ENCODE peak calls at places on chromosome X, in seven cellular contexts. P is colonic mucosa, T is esophagus squamous epithelium, Q is tibial artery, D is right lobe of liver, O is GM12865, W is left ventricle myocardium inferior. L is an unnamed sample.

GRCh38 chrX:132958086-132958703 is at the start of gene HS6ST2:
- DNase-seq in P (peak), T (no peak), Q (no peak), D (no peak), O (no peak), W (no peak), L (no peak)

GRCh38 chrX:154430916-154431315 is 2.4 kb downstream of the ATP6AP1 start:
- DNase-seq in P (no peak), T (no peak), Q (no peak), D (no peak), O (no peak), W (no peak), L (no peak)

GRCh38 chrX:119512145-119512800 is 44.0 kb downstream of the SLC25A5 start:
- DNase-seq in P (peak), T (no peak), Q (peak), D (peak), O (peak), W (peak), L (peak)

GRCh38 chrX:18390941-18391538 is 34.4 kb upstream of the CDKL5 start:
- DNase-seq in P (peak), T (peak), Q (peak), D (peak), O (peak), W (peak), L (no peak)

GRCh38 chrX:31508338-31508737 is 436.5 kb upstream of the FTHL17 start:
- DNase-seq in P (no peak), T (no peak), Q (no peak), D (no peak), O (no peak), W (no peak), L (no peak)

GRCh38 chrX:12580548-12580947 is 210.7 kb upstream of the PRPS2 start:
- DNase-seq in P (no peak), T (no peak), Q (no peak), D (no peak), O (no peak), W (no peak), L (no peak)

GRCh38 chrX:104854790-104855340 is 288.9 kb downstream of the IL1RAPL2 start:
- DNase-seq in P (no peak), T (no peak), Q (no peak), D (no peak), O (no peak), W (no peak), L (no peak)

GRCh38 chrX:111133389-111133788 is 37.4 kb downstream of the PAK3 start:
- DNase-seq in P (no peak), T (no peak), Q (no peak), D (no peak), O (no peak), W (no peak), L (no peak)

GRCh38 chrX:150542846-150543229 is 25.6 kb upstream of the MTM1 start:
- DNase-seq in P (no peak), T (no peak), Q (no peak), D (no peak), O (no peak), W (no peak), L (no peak)

GRCh38 chrX:132718411-132718810 is 229.6 kb upstream of the MBNL3 start:
- DNase-seq in P (no peak), T (no peak), Q (no peak), D (no peak), O (no peak), W (no peak), L (no peak)

GRCh38 chrX:729583-730409 is 99.2 kb downstream of the SHOX start:
- DNase-seq in P (no peak), T (no peak), Q (no peak), D (no peak), O (no peak), W (no peak), L (no peak)

GRCh38 chrX:115018944-115019343 is 1.5 kb upstream of the IL13RA2 start:
- DNase-seq in P (no peak), T (no peak), Q (no peak), D (no peak), O (no peak), W (no peak), L (peak)

GRCh38 chrX:29652484-29652883 is 562.9 kb upstream of the MAGEB2 start:
- DNase-seq in P (no peak), T (no peak), Q (no peak), D (no peak), O (no peak), W (no peak), L (no peak)

GRCh38 chrX:136531951-136532350 is at the start of gene VGLL1:
- DNase-seq in P (no peak), T (no peak), Q (no peak), D (no peak), O (no peak), W (no peak), L (no peak)

GRCh38 chrX:108091878-108092291 is 307 bp downstream of the ATG4A start:
- DNase-seq in P (no peak), T (no peak), Q (no peak), D (no peak), O (no peak), W (no peak), L (no peak)

GRCh38 chrX:103376118-103376978 is at the start of gene BEX3:
- DNase-seq in P (peak), T (no peak), Q (peak), D (peak), O (peak), W (peak), L (no peak)

GRCh38 chrX:53511302-53511701 is 77.1 kb upstream of the HSD17B10 start:
- DNase-seq in P (no peak), T (no peak), Q (no peak), D (no peak), O (no peak), W (no peak), L (no peak)

GRCh38 chrX:131746491-131746968 is 202.7 kb downstream of the OR13H1 start:
- DNase-seq in P (peak), T (peak), Q (no peak), D (no peak), O (peak), W (no peak), L (no peak)

GRCh38 chrX:109537324-109537665 is 651 bp downstream of the NXT2 start:
- DNase-seq in P (peak), T (no peak), Q (no peak), D (peak), O (no peak), W (no peak), L (peak)

GRCh38 chrX:31349515-31349914 is 277.7 kb upstream of the FTHL17 start:
- DNase-seq in P (no peak), T (no peak), Q (no peak), D (no peak), O (no peak), W (no peak), L (no peak)

GRCh38 chrX:68650491-68650890 is 3.0 kb downstream of the STARD8 start:
- DNase-seq in P (no peak), T (no peak), Q (no peak), D (no peak), O (no peak), W (no peak), L (no peak)

GRCh38 chrX:95351089-95351488 is 1333.6 kb upstream of the DIAPH2 start:
- DNase-seq in P (no peak), T (no peak), Q (no peak), D (no peak), O (no peak), W (no peak), L (no peak)

GRCh38 chrX:55487143-55487542 is 2.5 kb downstream of the USP51 start:
- DNase-seq in P (no peak), T (no peak), Q (no peak), D (no peak), O (no peak), W (no peak), L (no peak)

GRCh38 chrX:150700107-150700506 is 6.9 kb downstream of the MTMR1 start:
- DNase-seq in P (no peak), T (no peak), Q (no peak), D (no peak), O (no peak), W (no peak), L (no peak)

GRCh38 chrX:6708041-6708440 is 173.1 kb upstream of the VCX3A start:
- DNase-seq in P (no peak), T (no peak), Q (no peak), D (no peak), O (no peak), W (no peak), L (no peak)

GRCh38 chrX:15359701-15360100 is 24.4 kb upstream of the PIGA start:
- DNase-seq in P (no peak), T (no peak), Q (no peak), D (no peak), O (no peak), W (no peak), L (no peak)

GRCh38 chrX:20060961-20061868 is 55.5 kb downstream of the MAP7D2 start:
- DNase-seq in P (no peak), T (no peak), Q (no peak), D (no peak), O (peak), W (no peak), L (no peak)

GRCh38 chrX:20973038-20973437 is 401.2 kb upstream of the CNKSR2 start:
- DNase-seq in P (no peak), T (no peak), Q (no peak), D (no peak), O (no peak), W (no peak), L (no peak)

GRCh38 chrX:70439016-70439415 is 5.6 kb upstream of the DLG3 start:
- DNase-seq in P (no peak), T (no peak), Q (no peak), D (no peak), O (peak), W (no peak), L (no peak)

GRCh38 chrX:51860679-51861078 is 32.7 kb upstream of the MAGED1 start:
- DNase-seq in P (peak), T (no peak), Q (no peak), D (no peak), O (peak), W (no peak), L (no peak)

GRCh38 chrX:113828470-113828869 is 755.4 kb upstream of the HTR2C start:
- DNase-seq in P (no peak), T (no peak), Q (no peak), D (no peak), O (peak), W (no peak), L (no peak)

GRCh38 chrX:130055103-130055502 is 55.2 kb downstream of the ELF4 start:
- DNase-seq in P (no peak), T (no peak), Q (peak), D (no peak), O (no peak), W (no peak), L (no peak)

GRCh38 chrX:148535639-148536038 is 35.2 kb downstream of the AFF2 start:
- DNase-seq in P (no peak), T (no peak), Q (no peak), D (no peak), O (no peak), W (no peak), L (no peak)

GRCh38 chrX:1261285-1261684 is 7.3 kb upstream of the CSF2RA start:
- DNase-seq in P (no peak), T (no peak), Q (no peak), D (no peak), O (no peak), W (no peak), L (no peak)

GRCh38 chrX:64894454-64895038 is 81.7 kb downstream of the ZC4H2 start:
- DNase-seq in P (peak), T (no peak), Q (no peak), D (peak), O (peak), W (no peak), L (no peak)

GRCh38 chrX:46279925-46280313 is 265.3 kb downstream of the ZNF674 start:
- DNase-seq in P (no peak), T (no peak), Q (no peak), D (no peak), O (no peak), W (no peak), L (no peak)

GRCh38 chrX:8897259-8897658 is 96.1 kb upstream of the FAM9A start:
- DNase-seq in P (no peak), T (no peak), Q (no peak), D (no peak), O (no peak), W (no peak), L (no peak)

GRCh38 chrX:71668248-71668595 is 876 bp downstream of the LOC101059915 start:
- DNase-seq in P (no peak), T (no peak), Q (no peak), D (no peak), O (no peak), W (no peak), L (no peak)

GRCh38 chrX:3286196-3286920 is 60.1 kb downstream of the MXRA5 start:
- DNase-seq in P (no peak), T (no peak), Q (no peak), D (no peak), O (no peak), W (no peak), L (peak)

GRCh38 chrX:153443476-153444332 is 2.2 kb downstream of the TREX2 start:
- DNase-seq in P (no peak), T (no peak), Q (no peak), D (no peak), O (no peak), W (no peak), L (no peak)

DNA sequence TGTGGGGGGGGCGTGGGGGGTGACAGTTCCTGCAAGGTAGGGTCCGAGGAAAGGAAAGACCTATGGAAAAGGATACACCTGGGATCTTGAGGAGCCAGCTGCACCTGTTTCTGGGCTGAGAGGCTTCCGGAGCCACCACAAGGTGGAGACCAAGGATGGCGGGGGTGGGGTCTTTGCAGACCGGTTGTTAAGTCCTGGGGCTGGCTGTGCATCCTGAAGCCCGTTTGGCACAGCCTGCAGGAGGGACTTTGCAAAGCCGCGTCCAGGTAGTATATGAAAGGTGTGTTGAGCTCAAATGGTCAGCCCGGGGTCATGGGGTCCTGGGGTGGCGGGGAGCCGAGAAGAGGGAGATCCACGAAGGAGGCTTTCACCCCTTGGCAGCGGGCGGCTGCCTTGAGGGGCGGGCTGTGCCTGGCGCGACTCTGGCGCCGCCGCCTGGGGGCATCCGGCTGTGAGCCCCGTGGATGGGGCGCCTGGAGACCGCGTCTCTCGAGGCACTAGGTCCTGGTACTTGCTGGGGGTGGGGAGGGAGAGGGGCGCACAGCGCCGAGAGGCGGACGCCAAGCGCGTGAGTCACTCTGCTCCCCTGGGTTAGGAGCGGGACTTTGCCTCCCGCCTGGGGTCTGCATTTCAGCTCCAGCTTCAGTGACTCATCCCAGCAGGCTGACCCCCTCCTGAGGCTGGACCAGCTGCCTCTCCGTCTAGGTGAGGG is 58.2 kb upstream of the DYNLT3 start:
- DNase-seq in P (no peak), T (no peak), Q (no peak), D (no peak), O (no peak), W (no peak), L (peak)
- H3K4me3 ChIP-seq in P (no peak), T (no peak), Q (no peak), D (peak), O (no peak), W (peak), L (peak)

GRCh38 chrX:101460669-101461068 is 24.6 kb upstream of the ARMCX4 start:
- DNase-seq in P (no peak), T (no peak), Q (no peak), D (no peak), O (no peak), W (no peak), L (no peak)

DNA sequence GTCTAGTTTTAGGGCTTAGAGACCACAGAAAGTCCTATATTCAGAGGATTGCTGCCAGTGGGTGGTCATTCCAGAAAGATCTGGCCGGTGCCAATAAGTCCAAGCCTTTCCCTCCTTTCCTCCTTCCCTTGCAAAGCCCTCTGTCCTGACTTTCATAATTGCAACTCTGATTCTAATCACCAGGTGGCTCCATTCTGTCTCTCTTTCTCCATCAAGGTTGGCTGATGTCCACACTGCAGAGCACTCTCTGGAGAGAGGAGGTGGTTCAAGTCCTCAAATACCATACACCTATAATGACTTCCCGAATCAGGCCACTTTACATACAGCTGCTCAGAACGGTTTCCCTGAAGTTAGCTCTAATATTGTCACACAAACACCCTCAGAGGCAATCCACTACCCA is 22.4 kb upstream of the ARMCX4 start:
- DNase-seq in P (no peak), T (no peak), Q (no peak), D (no peak), O (peak), W (no peak), L (no peak)
- TF ChIP-seq CTCF in P (peak), T (no peak), Q (no peak), D (peak), O (no peak), W (no peak), L (peak)

DNA sequence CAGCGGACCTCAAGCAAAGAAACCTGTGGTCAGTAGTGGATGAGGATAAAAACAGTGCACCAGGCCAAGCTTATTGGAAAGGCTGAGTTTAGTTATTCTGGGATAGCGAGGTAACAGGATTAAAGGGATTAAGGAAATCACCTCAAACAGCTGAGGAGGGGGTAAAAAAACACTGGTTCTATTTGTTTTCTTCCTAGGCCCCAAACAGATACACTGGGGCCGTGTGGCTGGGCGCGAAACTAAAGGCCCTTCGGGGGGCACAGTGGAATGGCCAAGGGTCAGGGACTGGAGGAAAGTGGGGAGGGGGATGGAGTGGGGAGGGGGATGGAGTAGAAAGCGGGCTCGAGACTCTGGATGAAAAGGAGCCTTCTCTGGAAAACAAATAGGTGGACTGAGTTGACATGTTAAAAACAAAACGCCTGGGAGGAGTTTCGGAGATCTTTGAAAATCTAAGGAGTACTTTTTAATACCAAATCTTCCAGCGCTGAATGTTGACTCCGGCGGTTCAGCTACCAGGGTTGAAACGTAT is 2.9 kb downstream of the SOX3 start:
- DNase-seq in P (no peak), T (no peak), Q (no peak), D (no peak), O (no peak), W (no peak), L (no peak)
- H3K4me3 ChIP-seq in P (no peak), T (no peak), Q (no peak), D (no peak), O (no peak), W (peak), L (no peak)

GRCh38 chrX:97446298-97446882 is 562.7 kb downstream of the RPA4 start:
- DNase-seq in P (no peak), T (no peak), Q (no peak), D (no peak), O (no peak), W (no peak), L (no peak)
- TF ChIP-seq CTCF in P (no peak), T (no peak), Q (no peak), D (peak), O (no peak), W (no peak), L (peak)